ENCODE peak calls at places on chromosomes 16 and 17, in eight cellular contexts. Z is B cell, H is tibial artery, A is PC-3, W is progenitor cell of endocrine pancreas, K is PC-9, X is dorsolateral prefrontal cortex, E is upper lobe of right lung. I is an unnamed sample.

GRCh38 chr16:22353188-22353919 is 21.1 kb downstream of the CDR2 start:
- DNase-seq in Z (no peak), H (no peak), A (peak), W (no peak), K (peak), X (no peak), E (no peak), I (no peak)

GRCh38 chr17:36485805-36486203 is 677 bp upstream of the ZNHIT3 start:
- DNase-seq in Z (no peak), H (no peak), A (no peak), W (no peak), K (no peak), X (no peak), E (no peak), I (no peak)

GRCh38 chr17:60615840-60616239 is 15.8 kb downstream of the PPM1D start:
- DNase-seq in Z (no peak), H (no peak), A (no peak), W (no peak), K (no peak), X (no peak), E (no peak), I (no peak)

GRCh38 chr16:67965668-67966548 is 2.5 kb downstream of the SLC12A4 start:
- DNase-seq in Z (no peak), H (no peak), A (no peak), W (no peak), K (peak), X (no peak), E (no peak), I (no peak)

GRCh38 chr16:25575363-25575762 is 116.4 kb upstream of the HS3ST4 start:
- DNase-seq in Z (no peak), H (no peak), A (no peak), W (no peak), K (no peak), X (no peak), E (no peak), I (no peak)

GRCh38 chr17:57548421-57549385 is 196.4 kb downstream of the CCDC182 start:
- DNase-seq in Z (no peak), H (no peak), A (no peak), W (no peak), K (no peak), X (no peak), E (no peak), I (no peak)

GRCh38 chr17:82242977-82243647 is 14.3 kb downstream of the SLC16A3 start:
- DNase-seq in Z (no peak), H (peak), A (peak), W (no peak), K (no peak), X (peak), E (peak), I (no peak)

GRCh38 chr17:7846765-7847661 is 7.9 kb upstream of the TMEM88 start:
- DNase-seq in Z (peak), H (no peak), A (no peak), W (no peak), K (no peak), X (no peak), E (peak), I (peak)

GRCh38 chr16:86156155-86156554 is 257.2 kb downstream of the IRF8 start:
- DNase-seq in Z (no peak), H (no peak), A (no peak), W (no peak), K (no peak), X (no peak), E (no peak), I (no peak)

GRCh38 chr16:86157616-86158247 is 258.8 kb downstream of the IRF8 start:
- DNase-seq in Z (no peak), H (no peak), A (no peak), W (no peak), K (no peak), X (no peak), E (no peak), I (no peak)

DNA sequence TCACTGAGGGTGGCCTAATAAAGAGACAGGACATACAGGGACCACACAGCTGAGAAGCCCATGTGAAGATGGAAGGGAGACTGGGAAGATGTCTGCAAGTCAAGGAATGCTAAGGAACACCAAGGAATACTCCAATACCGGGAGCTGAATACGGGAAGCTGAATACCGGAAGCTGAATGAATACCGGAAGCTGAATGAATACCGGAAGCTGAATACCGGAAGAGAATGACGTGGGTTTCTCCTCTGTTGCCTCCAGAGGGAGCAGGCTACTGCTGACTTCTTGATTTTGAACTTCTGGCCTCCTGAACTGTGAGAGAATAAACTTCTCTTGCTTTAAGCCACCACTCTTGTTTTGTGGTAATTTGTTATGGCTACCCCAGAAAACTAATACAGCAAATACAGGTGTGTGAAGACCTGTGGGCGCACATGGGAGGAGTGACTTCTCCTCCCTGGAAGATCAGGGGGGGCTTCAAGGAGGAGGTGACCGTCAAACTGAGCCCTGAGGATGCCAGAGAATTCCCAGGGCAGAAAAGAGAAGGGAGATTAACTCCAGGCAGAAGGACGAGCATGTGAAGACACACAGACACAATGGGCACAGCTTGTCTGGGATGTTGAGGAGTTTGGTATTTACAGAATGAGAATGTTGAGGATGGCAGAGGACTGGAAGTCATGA is 259.9 kb downstream of the IRF8 start:
- DNase-seq in Z (no peak), H (no peak), A (no peak), W (no peak), K (no peak), X (no peak), E (no peak), I (no peak)
- TF ChIP-seq CTCF in Z (no peak), H (no peak), A (no peak), W (peak), K (no peak), X (no peak), E (no peak), I (no peak)

GRCh38 chr16:55033225-55034156 is 102.8 kb downstream of the IRX5 start:
- DNase-seq in Z (no peak), H (no peak), A (no peak), W (no peak), K (no peak), X (no peak), E (no peak), I (peak)
- TF ChIP-seq CTCF in Z (no peak), H (no peak), A (no peak), W (no peak), K (no peak), X (no peak), E (no peak), I (no peak)

GRCh38 chr16:78530283-78530682 is 430.8 kb downstream of the WWOX start:
- DNase-seq in Z (no peak), H (no peak), A (no peak), W (no peak), K (no peak), X (no peak), E (no peak), I (no peak)
- TF ChIP-seq CTCF in Z (no peak), H (no peak), A (no peak), W (no peak), K (no peak), X (no peak), E (no peak), I (no peak)

DNA sequence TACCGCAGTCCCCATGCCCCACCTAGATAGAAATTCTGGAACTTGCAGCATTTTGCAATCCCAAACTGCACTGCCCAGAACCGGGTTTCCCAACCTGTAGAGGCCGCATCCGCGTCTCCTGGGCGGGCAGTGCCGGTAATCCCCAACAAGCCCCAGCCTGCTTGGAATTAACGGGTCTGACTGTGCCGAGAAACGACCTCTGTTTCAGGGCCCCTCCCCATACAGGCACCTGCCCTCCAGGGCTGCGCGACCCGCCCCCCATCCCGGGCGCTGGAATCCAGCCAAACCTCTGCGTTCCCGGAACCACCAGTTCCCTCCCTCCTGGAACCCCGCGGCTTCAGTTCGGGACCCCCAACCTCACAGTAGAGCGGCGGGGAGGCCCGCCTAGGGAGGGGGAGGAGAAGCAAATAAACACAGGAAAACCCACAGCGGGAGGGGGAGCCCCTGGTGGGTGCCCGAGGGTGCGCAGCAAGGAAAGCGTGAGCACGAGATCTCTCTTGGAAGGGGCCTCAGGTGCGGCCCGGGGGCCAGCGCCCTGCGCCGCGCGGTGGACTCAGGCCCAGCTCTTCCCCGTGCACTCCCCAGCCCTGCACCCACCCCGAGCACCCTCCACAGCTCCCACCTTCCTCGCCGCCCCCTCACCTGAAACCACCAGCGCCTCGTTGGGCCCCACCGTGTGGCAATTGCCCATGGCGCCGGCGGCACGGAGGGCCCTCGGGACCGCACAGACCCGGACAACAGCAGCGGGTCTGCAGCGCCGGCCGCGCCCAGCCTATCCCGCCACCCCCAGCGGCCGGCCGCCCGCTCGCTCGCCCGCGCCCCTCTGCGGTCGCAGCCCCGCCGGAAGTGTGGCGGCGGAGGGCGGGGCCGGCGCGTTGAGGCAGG is at the start of gene FLOT2:
- DNase-seq in Z (peak), H (peak), A (peak), W (peak), K (peak), X (no peak), E (peak), I (peak)
- TF ChIP-seq CTCF in Z (peak), H (no peak), A (peak), W (peak), K (no peak), X (no peak), E (peak), I (no peak)

I was measured in lower leg skin.